ENCODE peak calls at places on chromosomes 11 and 22, in nine cellular contexts. X is suprapubic skin, K is psoas muscle, A is cardiac muscle cell, Y is mammary epithelial cell, Z is GM06990, M is right lobe of liver, O is Peyer's patch, L is cardiac fibroblast. G is an unnamed sample.

GRCh38 chr22:35539910-35540599 is 576 bp upstream of the RASD2 start:
- DNase-seq in X (no peak), K (peak; percentile 67), A (peak; percentile 78), Y (peak; percentile 42), Z (peak; percentile 56), M (peak; percentile 74), O (peak; percentile 61), L (no peak), G (no peak)

GRCh38 chr11:95566151-95566670 is 223.4 kb downstream of the FAM76B start:
- DNase-seq in X (no peak), K (no peak), A (no peak), Y (no peak), Z (no peak), M (no peak), O (no peak), L (no peak), G (no peak)

GRCh38 chr22:19810381-19811141 is 44.1 kb downstream of the GNB1L start:
- DNase-seq in X (peak; percentile 75), K (no peak), A (no peak), Y (no peak), Z (no peak), M (peak; percentile 10), O (no peak), L (peak; percentile 58), G (no peak)

GRCh38 chr11:112776834-112777793 is 184.1 kb upstream of the NCAM1 start:
- DNase-seq in X (no peak), K (no peak), A (peak; percentile 71), Y (no peak), Z (no peak), M (no peak), O (no peak), L (no peak), G (no peak)

GRCh38 chr11:8086001-8086479 is 5.0 kb downstream of the TUB start:
- DNase-seq in X (no peak), K (no peak), A (no peak), Y (no peak), Z (no peak), M (no peak), O (no peak), L (no peak), G (no peak)

GRCh38 chr11:70169136-70169535 is 34.0 kb upstream of the FADD start:
- DNase-seq in X (no peak), K (no peak), A (no peak), Y (no peak), Z (no peak), M (no peak), O (no peak), L (no peak), G (no peak)

GRCh38 chr11:25891960-25892359 is 440.0 kb upstream of the ANO3 start:
- DNase-seq in X (no peak), K (no peak), A (no peak), Y (no peak), Z (no peak), M (no peak), O (no peak), L (no peak), G (no peak)

GRCh38 chr11:73194593-73194992 is 23.5 kb upstream of the P2RY2 start:
- DNase-seq in X (peak; percentile 78), K (no peak), A (no peak), Y (peak; percentile 87), Z (no peak), M (no peak), O (no peak), L (no peak), G (no peak)

GRCh38 chr11:67667490-67668190 is 6.8 kb downstream of the ALDH3B2 start:
- DNase-seq in X (peak; percentile 71), K (no peak), A (no peak), Y (no peak), Z (no peak), M (no peak), O (peak; percentile 41), L (no peak), G (no peak)

GRCh38 chr11:27487706-27488105 is 15.1 kb upstream of the LGR4 start:
- DNase-seq in X (no peak), K (no peak), A (no peak), Y (no peak), Z (no peak), M (no peak), O (no peak), L (no peak), G (no peak)

DNA sequence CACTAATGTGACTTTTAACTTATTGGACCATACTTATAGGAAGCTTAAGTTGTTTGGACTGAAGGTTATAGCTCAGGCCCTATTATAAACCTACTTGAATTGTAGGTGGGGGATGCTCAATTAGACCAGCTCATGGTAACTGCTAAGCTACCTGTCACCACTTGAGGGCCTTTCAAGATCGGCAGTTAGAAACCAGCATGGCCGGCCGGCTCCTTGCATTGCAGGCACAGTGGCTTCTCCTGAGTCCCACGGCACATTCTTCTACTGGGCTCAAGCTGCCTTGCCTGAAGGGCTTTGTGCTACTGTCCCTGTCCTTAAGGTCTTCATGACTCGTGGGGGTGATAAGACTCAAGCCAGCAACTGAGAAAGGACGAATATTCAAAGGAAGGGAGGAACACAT is 70.8 kb downstream of the TBC1D22A start:
- DNase-seq in X (no peak), K (no peak), A (peak; percentile 53), Y (peak; percentile 20), Z (no peak), M (no peak), O (no peak), L (peak; percentile 37), G (no peak)
- TF ChIP-seq CTCF in X (peak; percentile 12), K (no peak), A (peak; percentile 36), Y (no peak), Z (no peak), M (peak; percentile 10), O (peak; percentile 18), L (peak; percentile 31), G (peak; percentile 41)

GRCh38 chr11:43573233-43573632 is 107.3 kb upstream of the HSD17B12 start:
- DNase-seq in X (no peak), K (no peak), A (peak; percentile 78), Y (no peak), Z (no peak), M (no peak), O (no peak), L (peak; percentile 48), G (no peak)
- TF ChIP-seq CTCF in X (peak; percentile 19), K (peak; percentile 34), A (peak; percentile 59), Y (peak; percentile 78), Z (peak; percentile 81), M (peak; percentile 30), O (peak; percentile 28), L (peak; percentile 73), G (no peak)

GRCh38 chr22:39962071-39962470 is 1.9 kb downstream of the TMA7B start:
- DNase-seq in X (no peak), K (no peak), A (no peak), Y (no peak), Z (no peak), M (no peak), O (no peak), L (no peak), G (no peak)

GRCh38 chr22:39967996-39968968 is 8.1 kb downstream of the TMA7B start:
- DNase-seq in X (no peak), K (no peak), A (no peak), Y (no peak), Z (no peak), M (peak; percentile 58), O (no peak), L (no peak), G (peak; percentile 59)

GRCh38 chr22:39967103-39967829 is 7.1 kb downstream of the TMA7B start:
- DNase-seq in X (no peak), K (no peak), A (no peak), Y (peak; percentile 27), Z (no peak), M (peak; percentile 53), O (no peak), L (peak; percentile 62), G (no peak)

GRCh38 chr22:39966522-39966921 is 6.3 kb downstream of the TMA7B start:
- DNase-seq in X (no peak), K (no peak), A (no peak), Y (no peak), Z (no peak), M (no peak), O (no peak), L (peak; percentile 18), G (no peak)

DNA sequence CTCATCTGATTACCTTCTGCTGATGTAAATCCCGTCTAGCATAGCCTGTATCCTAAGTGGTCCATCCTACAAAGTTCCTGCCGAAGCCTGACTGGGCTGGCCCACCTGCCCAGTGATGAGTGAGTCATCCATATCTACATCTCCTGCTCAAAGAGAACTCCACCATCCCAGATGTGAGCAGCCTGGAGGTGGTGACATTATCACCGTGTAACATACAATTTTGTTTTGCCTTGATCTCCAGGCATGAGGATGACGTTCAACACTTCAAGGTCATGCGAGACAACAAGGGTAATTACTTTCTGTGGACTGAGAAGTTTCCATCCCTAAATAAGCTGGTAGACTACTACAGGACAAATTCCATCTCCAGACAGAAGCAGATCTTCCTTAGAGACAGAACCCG is 5.6 kb downstream of the TMA7B start:
- DNase-seq in X (no peak), K (no peak), A (no peak), Y (no peak), Z (no peak), M (no peak), O (no peak), L (no peak), G (no peak)
- TF ChIP-seq CTCF in X (no peak), K (no peak), A (no peak), Y (no peak), Z (no peak), M (no peak), O (no peak), L (no peak), G (no peak)

GRCh38 chr11:86865436-86865835 is 65.1 kb downstream of the PRSS23 start:
- DNase-seq in X (no peak), K (no peak), A (no peak), Y (no peak), Z (no peak), M (no peak), O (no peak), L (no peak), G (no peak)

DNA sequence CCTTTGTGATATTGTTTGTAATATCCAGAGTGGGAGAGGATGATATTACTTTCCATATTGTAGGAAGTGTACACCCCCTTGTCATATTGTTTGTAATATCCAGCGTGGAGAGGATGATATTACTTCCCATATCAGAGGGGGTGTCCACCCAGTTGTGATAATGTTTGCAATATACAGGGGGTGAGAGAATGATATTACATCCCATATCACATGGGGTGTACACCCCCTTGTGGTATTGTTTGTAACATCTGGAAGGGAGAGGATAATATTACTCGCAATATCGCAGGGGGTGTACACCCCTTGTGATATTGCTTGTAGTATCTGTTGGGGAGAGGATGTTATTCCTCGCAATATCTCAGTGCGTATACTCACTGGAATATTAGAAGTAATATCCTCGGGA is 61.5 kb downstream of the PRSS23 start:
- DNase-seq in X (no peak), K (no peak), A (no peak), Y (no peak), Z (no peak), M (no peak), O (no peak), L (no peak), G (no peak)
- TF ChIP-seq CTCF in X (no peak), K (no peak), A (no peak), Y (no peak), Z (no peak), M (no peak), O (no peak), L (peak; percentile 11), G (no peak)

GRCh38 chr11:131217313-131218297 is 152.8 kb upstream of the NTM start:
- DNase-seq in X (no peak), K (no peak), A (no peak), Y (no peak), Z (no peak), M (no peak), O (no peak), L (peak; percentile 5), G (no peak)
- TF ChIP-seq CTCF in X (no peak), K (no peak), A (no peak), Y (peak; percentile 12), Z (peak; percentile 52), M (no peak), O (no peak), L (peak; percentile 15), G (no peak)

GRCh38 chr11:41921991-41922390 is 462.5 kb upstream of the LRRC4C start:
- DNase-seq in X (no peak), K (no peak), A (no peak), Y (no peak), Z (no peak), M (no peak), O (no peak), L (no peak), G (no peak)
- TF ChIP-seq CTCF in X (no peak), K (no peak), A (no peak), Y (no peak), Z (no peak), M (no peak), O (no peak), L (no peak), G (no peak)

G was measured in right atrium auricular region.